ENCODE peak calls at places on chromosome 5, in seven cellular contexts. W, N, G, I, X, O and Q are unnamed samples. For H3K9me3 and H3K36me3, the result is how much of the 10 kb centered on the place peaks cover.

GRCh38 chr5:21862986-21863385 is 990.2 kb downstream of the CDH12 start:
- DNase-seq in W (no peak), N (no peak), G (no peak), I (no peak), X (no peak), O (no peak), Q (no peak)

GRCh38 chr5:40578501-40579451 is 100.9 kb upstream of the PTGER4 start:
- DNase-seq in W (no peak), N (no peak), G (no peak), I (peak), X (no peak), O (no peak), Q (no peak)

GRCh38 chr5:174520420-174521396 is 203.7 kb upstream of the MSX2 start:
- DNase-seq in W (no peak), N (no peak), G (peak), I (peak), X (no peak), O (peak), Q (peak)

GRCh38 chr5:126858441-126858840 is 81.5 kb downstream of the LMNB1 start:
- DNase-seq in W (no peak), N (no peak), G (no peak), I (no peak), X (no peak), O (no peak), Q (peak)

GRCh38 chr5:37222181-37222580 is 27.0 kb downstream of the CPLANE1 start:
- DNase-seq in W (no peak), N (no peak), G (no peak), I (no peak), X (no peak), O (no peak), Q (no peak)

GRCh38 chr5:119811443-119811842 is 182.1 kb downstream of the FAM170A start:
- DNase-seq in W (no peak), N (no peak), G (no peak), I (no peak), X (no peak), O (no peak), Q (no peak)

GRCh38 chr5:36151434-36152323 is at the start of the genes LMBRD2 and SKP2:
- DNase-seq in W (peak), N (peak), G (peak), I (peak), X (peak), O (peak), Q (peak)

GRCh38 chr5:132767150-132767549 is 9.9 kb downstream of the SEPTIN8 start:
- DNase-seq in W (no peak), N (no peak), G (no peak), I (no peak), X (peak), O (no peak), Q (no peak)

GRCh38 chr5:54985301-54986268 is at the start of gene ESM1:
- DNase-seq in W (peak), N (no peak), G (no peak), I (peak), X (peak), O (no peak), Q (no peak)

GRCh38 chr5:135830384-135831275 is 3.8 kb upstream of the SLC25A48 start:
- DNase-seq in W (no peak), N (no peak), G (no peak), I (no peak), X (no peak), O (no peak), Q (no peak)

GRCh38 chr5:138938526-138938925 is 63.4 kb upstream of the LRRTM2 start:
- DNase-seq in W (no peak), N (no peak), G (no peak), I (no peak), X (no peak), O (no peak), Q (no peak)

GRCh38 chr5:88860501-88860900 is 22.5 kb downstream of the MEF2C start:
- DNase-seq in W (no peak), N (no peak), G (no peak), I (peak), X (no peak), O (no peak), Q (no peak)

GRCh38 chr5:170681013-170681433 is 102.5 kb upstream of the GABRP start:
- DNase-seq in W (peak), N (no peak), G (no peak), I (peak), X (no peak), O (peak), Q (peak)

GRCh38 chr5:163846512-163846911 is 341.1 kb downstream of the MAT2B start:
- DNase-seq in W (no peak), N (no peak), G (no peak), I (peak), X (no peak), O (no peak), Q (no peak)

GRCh38 chr5:41503860-41504259 is 6.5 kb downstream of the PLCXD3 start:
- DNase-seq in W (no peak), N (no peak), G (no peak), I (no peak), X (no peak), O (peak), Q (no peak)

GRCh38 chr5:176658007-176658599 is 10.8 kb downstream of the TSPAN17 start:
- DNase-seq in W (peak), N (peak), G (peak), I (peak), X (peak), O (peak), Q (peak)

GRCh38 chr5:94793113-94793815 is 174.8 kb downstream of the SLF1 start:
- DNase-seq in W (peak), N (peak), G (no peak), I (peak), X (no peak), O (no peak), Q (no peak)

GRCh38 chr5:152817311-152817710 is 412.2 kb upstream of the NMUR2 start:
- DNase-seq in W (no peak), N (no peak), G (no peak), I (no peak), X (no peak), O (no peak), Q (no peak)

GRCh38 chr5:169213479-169213878 is 87.5 kb downstream of the SLIT3 start:
- DNase-seq in W (peak), N (no peak), G (no peak), I (no peak), X (no peak), O (no peak), Q (no peak)

GRCh38 chr5:119328753-119329602 is 26.8 kb upstream of the TNFAIP8 start:
- DNase-seq in W (peak), N (peak), G (no peak), I (peak), X (no peak), O (no peak), Q (no peak)

GRCh38 chr5:93596676-93597441 is 13.8 kb downstream of the NR2F1 start:
- DNase-seq in W (no peak), N (no peak), G (peak), I (no peak), X (no peak), O (peak), Q (no peak)

GRCh38 chr5:107155667-107156066 is 515.1 kb downstream of the EFNA5 start:
- DNase-seq in W (no peak), N (no peak), G (no peak), I (no peak), X (no peak), O (no peak), Q (no peak)

GRCh38 chr5:60700347-60700815 is 415 bp upstream of the DEPDC1B start:
- DNase-seq in W (no peak), N (no peak), G (no peak), I (no peak), X (no peak), O (no peak), Q (no peak)

GRCh38 chr5:167652690-167653089 is 638.8 kb upstream of the WWC1 start:
- DNase-seq in W (peak), N (no peak), G (no peak), I (peak), X (no peak), O (no peak), Q (no peak)

GRCh38 chr5:83767409-83767992 is 46.8 kb upstream of the HAPLN1 start:
- DNase-seq in W (no peak), N (no peak), G (peak), I (no peak), X (no peak), O (no peak), Q (peak)
- H3K9me3 ChIP-seq in W (under half), N (under half), G (under half), I (under half), X (under half), O (under half), Q (under half)

DNA sequence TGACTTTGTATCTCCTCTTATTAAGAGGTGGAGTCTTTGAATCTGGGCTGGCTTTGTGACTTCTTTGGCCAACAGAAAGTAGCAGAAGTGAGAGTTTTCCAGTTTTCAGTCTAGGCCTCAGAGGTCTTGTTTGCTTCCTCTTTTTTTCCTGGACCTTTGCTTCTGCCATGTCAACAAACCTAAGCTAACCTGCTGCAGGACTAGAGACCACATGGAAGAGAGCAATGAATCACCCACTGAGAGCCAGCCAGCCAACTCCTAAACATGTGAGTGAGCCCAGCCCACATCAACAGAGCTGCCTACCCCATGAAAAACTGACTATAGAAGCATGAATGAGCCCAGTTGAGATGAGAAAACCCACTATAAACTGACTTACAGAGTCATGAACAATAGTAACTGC is 29.9 kb downstream of the MRPL22 start:
- DNase-seq in W (no peak), N (no peak), G (no peak), I (peak), X (no peak), O (no peak), Q (no peak)
- H3K36me3 ChIP-seq in W (under half), N (under half), G (under half), I (under half), X (under half), O (under half), Q (under half)

DNA sequence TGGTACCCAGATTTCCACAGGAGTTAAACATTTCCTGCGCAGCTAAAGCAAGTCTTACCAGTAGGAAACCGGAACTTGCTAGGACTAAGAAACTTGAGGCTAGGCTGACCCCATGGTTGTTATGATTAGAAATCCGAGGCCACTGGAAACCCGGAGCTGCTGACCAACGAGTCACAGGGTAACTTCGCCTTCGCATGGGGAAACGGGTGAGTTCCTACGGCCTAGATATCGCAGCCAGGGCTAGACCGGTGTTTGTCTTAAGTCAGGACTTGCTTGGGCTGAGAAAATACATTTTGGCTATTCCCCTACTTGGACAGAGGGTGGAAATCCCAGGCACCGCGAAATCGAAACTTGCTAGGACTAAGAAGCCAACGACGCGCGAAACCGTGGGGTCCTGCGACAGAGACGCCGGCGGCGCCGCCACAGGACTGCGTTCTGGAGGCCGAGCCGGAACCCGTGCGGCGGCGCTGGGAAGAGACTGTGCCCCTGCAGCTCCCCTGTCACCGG is 1.6 kb upstream of the ANXA2R start:
- DNase-seq in W (peak), N (no peak), G (no peak), I (peak), X (peak), O (no peak), Q (no peak)
- H3K9me3 ChIP-seq in W (under half), N (under half), G (under half), I (under half), X (under half), O (under half), Q (under half)

GRCh38 chr5:66179297-66180051 is 35.4 kb downstream of the SREK1 start:
- DNase-seq in W (no peak), N (no peak), G (no peak), I (no peak), X (no peak), O (no peak), Q (no peak)

GRCh38 chr5:66186108-66186507 is 42.0 kb downstream of the SREK1 start:
- DNase-seq in W (no peak), N (no peak), G (no peak), I (no peak), X (no peak), O (no peak), Q (no peak)

GRCh38 chr5:66178799-66179198 is 34.7 kb downstream of the SREK1 start:
- DNase-seq in W (no peak), N (no peak), G (no peak), I (no peak), X (no peak), O (no peak), Q (no peak)

GRCh38 chr5:66180282-66180955 is 36.3 kb downstream of the SREK1 start:
- DNase-seq in W (no peak), N (no peak), G (no peak), I (no peak), X (no peak), O (no peak), Q (no peak)
- H3K36me3 ChIP-seq in W (half or more), N (under half), G (half or more), I (under half), X (under half), O (under half), Q (under half)